ENCODE peak calls at places on chromosomes 3 and 15, in five cellular contexts. M, X, B, P and H are unnamed samples.

GRCh38 chr3:72271923-72272322 is 487.0 kb upstream of the PROK2 start:
- DNase-seq in B (no peak), P (no peak), X (no peak), M (no peak), H (no peak)

GRCh38 chr15:68658151-68658550 is 79.4 kb downstream of the CORO2B start:
- DNase-seq in P (no peak), X (no peak), B (peak), M (no peak), H (peak)

GRCh38 chr3:197478746-197479668 is 76.8 kb downstream of the BDH1 start:
- DNase-seq in X (no peak), P (no peak), B (peak), M (no peak), H (peak)

GRCh38 chr3:154060606-154061380 is 60.4 kb upstream of the ARHGEF26 start:
- DNase-seq in B (no peak), X (no peak), P (no peak), M (no peak), H (no peak)

GRCh38 chr15:67196672-67197363 is 57.6 kb downstream of the AAGAB start:
- DNase-seq in M (no peak), B (no peak), X (no peak), P (no peak), H (no peak)

GRCh38 chr3:2958553-2958952 is 151.6 kb downstream of the IL5RA start:
- DNase-seq in P (no peak), M (no peak), X (no peak), B (no peak), H (no peak)

GRCh38 chr3:128011140-128011539 is 41.1 kb upstream of the SEC61A1 start:
- DNase-seq in M (no peak), X (peak), P (peak), B (peak), H (peak)

GRCh38 chr15:66839511-66840112 is 137.6 kb downstream of the SMAD6 start:
- DNase-seq in B (no peak), X (no peak), P (no peak), M (no peak), H (no peak)

GRCh38 chr15:83108266-83109219 is 1.1 kb downstream of the TM6SF1 start:
- DNase-seq in B (no peak), M (peak), X (no peak), P (peak), H (no peak)

GRCh38 chr3:8504611-8504973 is 3.0 kb downstream of the LMCD1 start:
- DNase-seq in B (no peak), P (no peak), X (no peak), M (no peak), H (no peak)

GRCh38 chr3:147415819-147416218 is 6.7 kb downstream of the ZIC1 start:
- DNase-seq in B (no peak), M (no peak), P (no peak), X (no peak), H (no peak)

GRCh38 chr15:89003865-89004725 is 84.2 kb upstream of the ABHD2 start:
- DNase-seq in P (no peak), X (peak), B (no peak), M (peak), H (no peak)

GRCh38 chr3:50370594-50370993 is 11.3 kb upstream of the TMEM115 start:
- DNase-seq in X (no peak), P (no peak), B (peak), M (no peak), H (no peak)

GRCh38 chr15:80059786-80060489 is 462 bp downstream of the ZFAND6 start:
- DNase-seq in M (peak), X (peak), B (peak), P (peak), H (peak)

GRCh38 chr3:59251899-59252298 is 202.1 kb upstream of the CFAP20DC start:
- DNase-seq in P (no peak), X (no peak), B (no peak), M (no peak), H (no peak)

GRCh38 chr3:155386817-155387403 is 93.4 kb upstream of the STRIT1 start:
- DNase-seq in P (no peak), M (no peak), X (no peak), B (peak), H (peak)

GRCh38 chr15:62782100-62782791 is 260.3 kb upstream of the TPM1 start:
- DNase-seq in M (peak), X (peak), P (peak), B (peak), H (no peak)

GRCh38 chr3:72664171-72664570 is 184.1 kb downstream of the SHQ1 start:
- DNase-seq in X (no peak), P (no peak), M (no peak), B (no peak), H (no peak)

GRCh38 chr3:69817988-69818387 is 78.7 kb downstream of the MITF start:
- DNase-seq in P (no peak), B (no peak), M (no peak), X (no peak), H (no peak)

GRCh38 chr15:90165659-90166489 is 35.3 kb upstream of the SEMA4B start:
- DNase-seq in P (peak), X (peak), B (no peak), M (peak), H (peak)

GRCh38 chr3:143736205-143736604 is 112.1 kb downstream of the SLC9A9 start:
- DNase-seq in B (no peak), P (no peak), M (no peak), X (no peak), H (no peak)

GRCh38 chr3:84547971-84548970 is 410.5 kb upstream of the CADM2 start:
- DNase-seq in B (peak), P (no peak), M (peak), X (peak), H (no peak)

GRCh38 chr3:11118181-11118682 is 36.1 kb upstream of the HRH1 start:
- DNase-seq in P (no peak), B (no peak), M (no peak), X (no peak), H (no peak)

GRCh38 chr3:125069968-125070745 is 14.4 kb upstream of the HEG1 start:
- DNase-seq in B (no peak), X (no peak), M (no peak), P (no peak), H (no peak)

GRCh38 chr15:31732695-31733094 is 297.6 kb upstream of the CHRNA7 start:
- DNase-seq in P (no peak), M (no peak), B (no peak), X (no peak), H (no peak)

GRCh38 chr15:68921926-68922325 is 8.4 kb upstream of the SPESP1 start:
- DNase-seq in X (no peak), M (no peak), P (no peak), B (no peak), H (no peak)

GRCh38 chr3:46349484-46350261 is 4.2 kb upstream of the CCR2 start:
- DNase-seq in M (no peak), X (no peak), B (no peak), P (no peak), H (no peak)

GRCh38 chr3:170355738-170356595 is 1.5 kb upstream of the SKIL start:
- DNase-seq in X (no peak), B (peak), P (peak), M (peak), H (peak)

GRCh38 chr3:14144423-14145075 is 19.7 kb downstream of the TMEM43 start:
- DNase-seq in X (peak), P (peak), M (no peak), B (peak), H (peak)

GRCh38 chr3:4799266-4800256 is 179.7 kb upstream of the BHLHE40 start:
- DNase-seq in M (no peak), P (no peak), X (no peak), B (no peak), H (no peak)

GRCh38 chr15:45399381-45400212 is 21.3 kb upstream of the GATM start:
- DNase-seq in P (no peak), M (no peak), X (peak), B (peak), H (peak)

GRCh38 chr3:193982258-193982659 is 153.7 kb upstream of the HES1 start:
- DNase-seq in X (no peak), P (peak), B (no peak), M (peak), H (no peak)

GRCh38 chr15:62931650-62932049 is 110.9 kb upstream of the TPM1 start:
- DNase-seq in M (no peak), X (no peak), B (no peak), P (no peak), H (no peak)

GRCh38 chr3:66489577-66489976 is 11.2 kb downstream of the LRIG1 start:
- DNase-seq in M (no peak), B (no peak), P (no peak), X (no peak), H (no peak)

GRCh38 chr3:159824341-159824740 is 164.3 kb upstream of the IL12A start:
- DNase-seq in B (no peak), X (peak), P (no peak), M (no peak), H (no peak)

GRCh38 chr3:118267588-118267987 is 767.1 kb downstream of the IGSF11 start:
- DNase-seq in M (no peak), X (no peak), P (no peak), B (no peak), H (no peak)